ENCODE peak calls at places on chromosomes 1 and 21, in eight cellular contexts. R, B, E, P, Z, O, A and U are unnamed samples.

GRCh38 chr1:26081267-26082019 is 14.0 kb upstream of the TRIM63 start:
- DNase-seq in R (no peak), B (no peak), E (no peak), P (no peak), Z (peak), O (no peak), A (no peak), U (no peak)

GRCh38 chr1:186404454-186405051 is 28.9 kb downstream of the ODR4 start:
- DNase-seq in R (peak), B (peak), E (peak), P (peak), Z (no peak), O (no peak), A (peak), U (peak)

GRCh38 chr1:159421821-159422220 is 10.2 kb upstream of the OR10J4 start:
- DNase-seq in R (no peak), B (no peak), E (no peak), P (no peak), Z (no peak), O (no peak), A (no peak), U (no peak)

GRCh38 chr1:228923973-228924766 is 188.9 kb downstream of the RHOU start:
- DNase-seq in R (no peak), B (no peak), E (no peak), P (no peak), Z (no peak), O (no peak), A (no peak), U (no peak)

GRCh38 chr21:45598109-45598508 is 45.4 kb upstream of the PCBP3 start:
- DNase-seq in R (no peak), B (no peak), E (no peak), P (no peak), Z (no peak), O (no peak), A (no peak), U (no peak)

GRCh38 chr1:204152310-204153044 is 633 bp upstream of the ETNK2 start:
- DNase-seq in R (no peak), B (no peak), E (no peak), P (no peak), Z (no peak), O (no peak), A (no peak), U (no peak)

GRCh38 chr1:59150537-59151386 is 146.1 kb upstream of the FGGY start:
- DNase-seq in R (peak), B (peak), E (peak), P (no peak), Z (peak), O (no peak), A (peak), U (peak)

GRCh38 chr1:194297999-194298598 is 1111.7 kb upstream of the B3GALT2 start:
- DNase-seq in R (no peak), B (no peak), E (no peak), P (no peak), Z (no peak), O (no peak), A (no peak), U (no peak)

GRCh38 chr1:110976089-110976488 is 12.4 kb upstream of the LRIF1 start:
- DNase-seq in R (no peak), B (no peak), E (peak), P (no peak), Z (no peak), O (no peak), A (peak), U (peak)

GRCh38 chr1:2392686-2393085 is 1.0 kb downstream of the RER1 start:
- DNase-seq in R (no peak), B (no peak), E (no peak), P (no peak), Z (no peak), O (no peak), A (peak), U (no peak)

GRCh38 chr1:43933386-43934278 is at the start of gene ARTN:
- DNase-seq in R (peak), B (no peak), E (peak), P (peak), Z (no peak), O (no peak), A (peak), U (no peak)

GRCh38 chr21:35229290-35229689 is 180.2 kb upstream of the RUNX1 start:
- DNase-seq in R (no peak), B (no peak), E (no peak), P (no peak), Z (no peak), O (no peak), A (no peak), U (no peak)

GRCh38 chr1:234722904-234723588 is 113.1 kb upstream of the IRF2BP2 start:
- DNase-seq in R (peak), B (peak), E (peak), P (no peak), Z (peak), O (peak), A (peak), U (peak)

GRCh38 chr1:212752256-212752933 is 39.2 kb downstream of the NSL1 start:
- DNase-seq in R (no peak), B (no peak), E (peak), P (no peak), Z (no peak), O (no peak), A (peak), U (peak)
- H3K4me3 ChIP-seq in R (no peak), B (no peak), E (no peak), P (no peak), Z (peak), O (no peak), A (peak), U (peak)

GRCh38 chr1:207826557-207827487 is 75.0 kb downstream of the CD46 start:
- DNase-seq in R (no peak), B (no peak), E (peak), P (no peak), Z (no peak), O (no peak), A (no peak), U (no peak)
- H3K4me3 ChIP-seq in R (no peak), B (no peak), E (no peak), P (no peak), Z (peak), O (peak), A (no peak), U (no peak)

GRCh38 chr1:201739054-201739453 is 89.9 kb upstream of the IPO9 start:
- DNase-seq in R (no peak), B (no peak), E (no peak), P (no peak), Z (no peak), O (no peak), A (peak), U (no peak)
- H3K4me3 ChIP-seq in R (peak), B (peak), E (no peak), P (peak), Z (peak), O (peak), A (peak), U (no peak)

GRCh38 chr1:47417129-47418044 is 1.3 kb downstream of the FOXE3 start:
- DNase-seq in R (no peak), B (no peak), E (no peak), P (no peak), Z (no peak), O (no peak), A (no peak), U (no peak)

GRCh38 chr1:47418681-47419272 is 2.7 kb downstream of the FOXE3 start:
- DNase-seq in R (no peak), B (no peak), E (peak), P (no peak), Z (no peak), O (no peak), A (no peak), U (no peak)

GRCh38 chr1:47418122-47418521 is 2.0 kb downstream of the FOXE3 start:
- DNase-seq in R (no peak), B (no peak), E (no peak), P (no peak), Z (no peak), O (no peak), A (no peak), U (no peak)

GRCh38 chr1:47416319-47417128 is 439 bp downstream of the FOXE3 start:
- DNase-seq in R (no peak), B (no peak), E (no peak), P (peak), Z (no peak), O (no peak), A (peak), U (no peak)

GRCh38 chr1:47415728-47416318 is at the start of gene FOXE3:
- DNase-seq in R (no peak), B (no peak), E (no peak), P (no peak), Z (no peak), O (no peak), A (no peak), U (no peak)
- H3K4me3 ChIP-seq in R (no peak), B (peak), E (peak), P (peak), Z (peak), O (no peak), A (peak), U (peak)

GRCh38 chr1:239543873-239544272 is 157.5 kb downstream of the CHRM3 start:
- DNase-seq in R (no peak), B (no peak), E (no peak), P (no peak), Z (no peak), O (no peak), A (no peak), U (no peak)

GRCh38 chr1:239550178-239550577 is 163.8 kb downstream of the CHRM3 start:
- DNase-seq in R (peak), B (peak), E (peak), P (no peak), Z (no peak), O (no peak), A (no peak), U (peak)

GRCh38 chr1:239545466-239545865 is 159.1 kb downstream of the CHRM3 start:
- DNase-seq in R (no peak), B (peak), E (no peak), P (no peak), Z (no peak), O (no peak), A (no peak), U (no peak)

DNA sequence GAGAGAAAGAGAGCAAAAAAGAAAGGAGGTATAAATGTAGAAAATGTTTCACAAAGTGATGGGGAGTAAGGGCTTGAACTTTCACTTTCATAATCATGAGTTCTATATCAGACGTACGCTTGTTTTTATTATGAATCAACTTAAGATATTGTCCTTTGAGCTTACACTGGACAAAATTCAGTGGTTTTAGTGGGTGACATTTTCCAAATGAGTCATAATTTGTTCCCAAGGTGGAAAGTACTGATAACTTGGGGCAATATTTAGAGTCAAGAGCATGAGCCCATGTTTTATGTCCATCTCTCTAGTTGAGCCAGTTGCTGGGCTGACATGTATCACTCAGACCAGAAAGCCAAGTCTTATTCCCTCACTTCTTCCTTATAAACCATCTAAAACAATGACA is 161.6 kb downstream of the CHRM3 start:
- DNase-seq in R (no peak), B (peak), E (no peak), P (no peak), Z (no peak), O (no peak), A (no peak), U (no peak)
- H3K4me3 ChIP-seq in R (no peak), B (no peak), E (no peak), P (no peak), Z (no peak), O (peak), A (no peak), U (no peak)

GRCh38 chr1:53076721-53077598 is 14.9 kb downstream of the PODN start:
- DNase-seq in R (no peak), B (no peak), E (no peak), P (peak), Z (no peak), O (no peak), A (no peak), U (no peak)

GRCh38 chr1:53079251-53079650 is 17.2 kb downstream of the PODN start:
- DNase-seq in R (no peak), B (no peak), E (no peak), P (no peak), Z (no peak), O (no peak), A (no peak), U (no peak)

GRCh38 chr1:53076165-53076564 is 14.2 kb downstream of the PODN start:
- DNase-seq in R (no peak), B (no peak), E (no peak), P (no peak), Z (no peak), O (no peak), A (no peak), U (no peak)

GRCh38 chr1:53078333-53079101 is 16.5 kb downstream of the PODN start:
- DNase-seq in R (no peak), B (no peak), E (no peak), P (no peak), Z (no peak), O (no peak), A (no peak), U (no peak)

DNA sequence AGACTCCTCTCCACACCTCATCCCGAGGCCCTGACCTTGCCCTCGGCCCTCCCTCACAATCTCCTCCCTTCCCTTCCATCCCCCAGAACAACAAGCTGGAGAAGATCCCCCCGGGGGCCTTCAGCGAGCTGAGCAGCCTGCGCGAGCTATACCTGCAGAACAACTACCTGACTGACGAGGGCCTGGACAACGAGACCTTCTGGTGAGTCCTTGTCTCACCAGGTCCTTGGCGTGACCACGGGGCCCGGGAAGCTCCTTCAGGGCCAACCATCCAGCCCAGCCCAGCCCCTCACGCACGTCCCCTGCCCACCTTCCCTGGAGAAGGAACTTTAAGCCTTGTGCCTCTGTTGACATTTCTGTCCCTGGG is 15.6 kb downstream of the PODN start:
- DNase-seq in R (no peak), B (no peak), E (no peak), P (no peak), Z (no peak), O (no peak), A (no peak), U (no peak)
- H3K4me3 ChIP-seq in R (no peak), B (no peak), E (no peak), P (no peak), Z (no peak), O (no peak), A (no peak), U (no peak)

GRCh38 chr1:6957341-6957740 is 172.1 kb downstream of the CAMTA1 start:
- DNase-seq in R (no peak), B (no peak), E (no peak), P (no peak), Z (no peak), O (no peak), A (no peak), U (no peak)

GRCh38 chr1:6960291-6960758 is 175.1 kb downstream of the CAMTA1 start:
- DNase-seq in R (no peak), B (no peak), E (no peak), P (no peak), Z (peak), O (no peak), A (peak), U (peak)

GRCh38 chr1:6956488-6957159 is 171.4 kb downstream of the CAMTA1 start:
- DNase-seq in R (peak), B (no peak), E (no peak), P (peak), Z (no peak), O (no peak), A (no peak), U (no peak)

GRCh38 chr1:6959491-6959890 is 174.2 kb downstream of the CAMTA1 start:
- DNase-seq in R (no peak), B (no peak), E (peak), P (no peak), Z (no peak), O (no peak), A (no peak), U (no peak)

GRCh38 chr1:6958407-6958806 is 173.2 kb downstream of the CAMTA1 start:
- DNase-seq in R (no peak), B (no peak), E (no peak), P (no peak), Z (no peak), O (no peak), A (no peak), U (peak)
- H3K4me3 ChIP-seq in R (no peak), B (no peak), E (no peak), P (no peak), Z (no peak), O (no peak), A (no peak), U (no peak)

GRCh38 chr1:214550339-214551051 is 907 bp downstream of the PTPN14 start:
- DNase-seq in R (no peak), B (no peak), E (no peak), P (peak), Z (peak), O (no peak), A (peak), U (no peak)

GRCh38 chr1:214552174-214552608 is 789 bp upstream of the PTPN14 start:
- DNase-seq in R (peak), B (peak), E (peak), P (peak), Z (peak), O (no peak), A (peak), U (no peak)

GRCh38 chr1:214551052-214551435 is 358 bp downstream of the PTPN14 start:
- DNase-seq in R (no peak), B (no peak), E (peak), P (peak), Z (peak), O (no peak), A (no peak), U (no peak)

GRCh38 chr1:214553142-214553710 is 1.8 kb upstream of the PTPN14 start:
- DNase-seq in R (no peak), B (no peak), E (peak), P (no peak), Z (no peak), O (no peak), A (no peak), U (no peak)

DNA sequence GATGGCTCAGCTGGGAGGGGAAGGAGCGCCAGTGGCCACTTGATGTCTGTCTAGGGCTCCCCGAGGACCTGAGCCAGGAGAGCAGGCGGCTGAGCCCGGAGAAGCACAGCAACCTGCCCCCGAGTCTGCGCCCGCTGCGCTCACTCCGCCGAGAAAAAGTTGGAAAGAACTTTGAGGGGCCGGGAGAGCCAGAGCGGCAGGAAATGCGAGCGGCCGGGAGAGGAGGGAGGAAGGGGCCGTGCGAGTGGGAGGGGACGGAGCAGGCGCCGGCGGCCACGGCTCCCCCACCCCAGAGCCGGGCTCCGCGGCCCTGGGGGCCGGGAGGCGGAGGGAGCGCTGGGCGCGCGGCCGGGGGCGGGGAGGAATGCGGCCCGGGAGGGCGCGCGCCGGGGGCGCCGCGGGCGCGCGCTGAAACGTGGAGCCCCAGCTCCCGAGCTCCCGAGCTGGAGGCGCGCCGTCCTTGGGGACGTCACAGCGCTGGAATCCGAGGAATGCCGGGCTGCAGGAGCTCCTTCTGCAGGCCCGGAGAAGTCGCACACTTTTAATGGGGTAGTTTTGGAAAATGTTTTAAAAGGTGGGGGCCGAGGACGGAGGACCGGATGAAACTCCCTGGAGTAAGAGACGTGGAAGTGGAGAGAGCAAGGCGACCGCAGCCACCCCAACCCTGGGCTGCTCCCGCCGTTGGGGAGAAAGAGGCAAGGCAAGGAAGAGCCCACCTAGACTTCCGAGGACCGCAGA is at the start of gene PTPN14:
- DNase-seq in R (peak), B (peak), E (peak), P (peak), Z (peak), O (no peak), A (peak), U (peak)
- H3K4me3 ChIP-seq in R (peak), B (peak), E (peak), P (peak), Z (peak), O (no peak), A (peak), U (peak)